ENCODE peak calls at places on chromosomes 7 and 10, in five cellular contexts. One of them, this sample, is unnamed.
A peak's percentile ranks its signal among the peaks of the same experiment; 100 is the strongest.

GRCh38 chr7:50312589-50313162 is 8.2 kb downstream of the IKZF1 start:
- DNase-seq in HL-60: peak; percentile 63
- DNase-seq in BJ: no peak
- DNase-seq in neuronal stem cell: no peak
- DNase-seq in mesenchymal stem cell: no peak
- DNase-seq in this sample: no peak

GRCh38 chr7:47454961-47455871 is 126.7 kb downstream of the TNS3 start:
- DNase-seq in HL-60: no peak
- DNase-seq in BJ: no peak
- DNase-seq in neuronal stem cell: no peak
- DNase-seq in mesenchymal stem cell: no peak
- DNase-seq in this sample: no peak

GRCh38 chr10:97042716-97043562 is 142.8 kb downstream of the SLIT1 start:
- DNase-seq in HL-60: no peak
- DNase-seq in BJ: no peak
- DNase-seq in neuronal stem cell: no peak
- DNase-seq in mesenchymal stem cell: no peak
- DNase-seq in this sample: no peak

GRCh38 chr7:11727864-11728263 is 104.1 kb downstream of the THSD7A start:
- DNase-seq in HL-60: no peak
- DNase-seq in BJ: peak; percentile 9
- DNase-seq in neuronal stem cell: no peak
- DNase-seq in mesenchymal stem cell: no peak
- DNase-seq in this sample: peak; percentile 57

GRCh38 chr7:156318426-156318825 is 322.1 kb upstream of the RNF32 start:
- DNase-seq in HL-60: no peak
- DNase-seq in BJ: no peak
- DNase-seq in neuronal stem cell: no peak
- DNase-seq in mesenchymal stem cell: no peak
- DNase-seq in this sample: no peak

GRCh38 chr7:149822353-149822943 is 15.7 kb upstream of the ZNF862 start:
- DNase-seq in HL-60: no peak
- DNase-seq in BJ: no peak
- DNase-seq in neuronal stem cell: no peak
- DNase-seq in mesenchymal stem cell: no peak
- DNase-seq in this sample: no peak

GRCh38 chr10:43594944-43595589 is 11.2 kb upstream of the ZNF485 start:
- DNase-seq in HL-60: no peak
- DNase-seq in BJ: no peak
- DNase-seq in neuronal stem cell: no peak
- DNase-seq in mesenchymal stem cell: peak; percentile 71
- DNase-seq in this sample: peak; percentile 36

GRCh38 chr7:55067748-55068147 is 48.9 kb downstream of the EGFR start:
- DNase-seq in HL-60: no peak
- DNase-seq in BJ: no peak
- DNase-seq in neuronal stem cell: no peak
- DNase-seq in mesenchymal stem cell: no peak
- DNase-seq in this sample: no peak

GRCh38 chr10:89164080-89164479 is 43.0 kb downstream of the CH25H start:
- DNase-seq in HL-60: peak; percentile 22
- DNase-seq in BJ: no peak
- DNase-seq in neuronal stem cell: no peak
- DNase-seq in mesenchymal stem cell: no peak
- DNase-seq in this sample: no peak

GRCh38 chr7:155425946-155426345 is 32.0 kb upstream of the EN2 start:
- DNase-seq in HL-60: no peak
- DNase-seq in BJ: no peak
- DNase-seq in neuronal stem cell: no peak
- DNase-seq in mesenchymal stem cell: no peak
- DNase-seq in this sample: no peak

GRCh38 chr10:83153714-83154113 is 985.6 kb upstream of the GHITM start:
- DNase-seq in HL-60: no peak
- DNase-seq in BJ: no peak
- DNase-seq in neuronal stem cell: no peak
- DNase-seq in mesenchymal stem cell: no peak
- DNase-seq in this sample: no peak

GRCh38 chr10:112955736-112956421 is 5.8 kb downstream of the TCF7L2 start:
- DNase-seq in HL-60: peak; percentile 48
- DNase-seq in BJ: peak; percentile 70
- DNase-seq in neuronal stem cell: no peak
- DNase-seq in mesenchymal stem cell: peak; percentile 78
- DNase-seq in this sample: peak; percentile 92

GRCh38 chr10:288605-289200 is 153.4 kb downstream of the ZMYND11 start:
- DNase-seq in HL-60: no peak
- DNase-seq in BJ: no peak
- DNase-seq in neuronal stem cell: no peak
- DNase-seq in mesenchymal stem cell: no peak
- DNase-seq in this sample: no peak

GRCh38 chr10:3235996-3236510 is 63.5 kb upstream of the PITRM1 start:
- DNase-seq in HL-60: no peak
- DNase-seq in BJ: no peak
- DNase-seq in neuronal stem cell: no peak
- DNase-seq in mesenchymal stem cell: peak; percentile 74
- DNase-seq in this sample: no peak

GRCh38 chr10:76285012-76285411 is 853.6 kb downstream of the LRMDA start:
- DNase-seq in HL-60: no peak
- DNase-seq in BJ: peak; percentile 62
- DNase-seq in neuronal stem cell: no peak
- DNase-seq in mesenchymal stem cell: peak; percentile 89
- DNase-seq in this sample: peak; percentile 91

GRCh38 chr7:32518534-32519140 is 23.3 kb downstream of the AVL9 start:
- DNase-seq in HL-60: no peak
- DNase-seq in BJ: no peak
- DNase-seq in neuronal stem cell: peak; percentile 51
- DNase-seq in mesenchymal stem cell: peak; percentile 62
- DNase-seq in this sample: no peak

GRCh38 chr10:60629332-60629731 is 148.9 kb upstream of the CDK1 start:
- DNase-seq in HL-60: no peak
- DNase-seq in BJ: no peak
- DNase-seq in neuronal stem cell: no peak
- DNase-seq in mesenchymal stem cell: no peak
- DNase-seq in this sample: no peak

GRCh38 chr10:124328514-124329220 is 90.1 kb downstream of the OAT start:
- DNase-seq in HL-60: no peak
- DNase-seq in BJ: no peak
- DNase-seq in neuronal stem cell: no peak
- DNase-seq in mesenchymal stem cell: no peak
- DNase-seq in this sample: no peak

GRCh38 chr7:149808311-149808710 is 29.9 kb upstream of the ZNF862 start:
- DNase-seq in HL-60: no peak
- DNase-seq in BJ: no peak
- DNase-seq in neuronal stem cell: no peak
- DNase-seq in mesenchymal stem cell: no peak
- DNase-seq in this sample: no peak

GRCh38 chr7:29243777-29244655 is 49.4 kb downstream of the CHN2 start:
- DNase-seq in HL-60: peak; percentile 70
- DNase-seq in BJ: no peak
- DNase-seq in neuronal stem cell: no peak
- DNase-seq in mesenchymal stem cell: no peak
- DNase-seq in this sample: no peak

GRCh38 chr10:130747946-130748345 is 563.6 kb downstream of the TCERG1L start:
- DNase-seq in HL-60: no peak
- DNase-seq in BJ: no peak
- DNase-seq in neuronal stem cell: no peak
- DNase-seq in mesenchymal stem cell: no peak
- DNase-seq in this sample: no peak

GRCh38 chr7:41809487-41810257 is 106.8 kb upstream of the INHBA start:
- DNase-seq in HL-60: no peak
- DNase-seq in BJ: no peak
- DNase-seq in neuronal stem cell: no peak
- DNase-seq in mesenchymal stem cell: peak; percentile 73
- DNase-seq in this sample: peak; percentile 91

GRCh38 chr7:108972009-108972408 is 402.3 kb downstream of the DNAJB9 start:
- DNase-seq in HL-60: no peak
- DNase-seq in BJ: no peak
- DNase-seq in neuronal stem cell: no peak
- DNase-seq in mesenchymal stem cell: no peak
- DNase-seq in this sample: no peak

GRCh38 chr7:126657599-126658358 is 595.0 kb downstream of the GRM8 start:
- DNase-seq in HL-60: no peak
- DNase-seq in BJ: no peak
- DNase-seq in neuronal stem cell: no peak
- DNase-seq in mesenchymal stem cell: no peak
- DNase-seq in this sample: no peak

GRCh38 chr7:126657137-126657536 is 595.6 kb downstream of the GRM8 start:
- DNase-seq in HL-60: no peak
- DNase-seq in BJ: no peak
- DNase-seq in neuronal stem cell: no peak
- DNase-seq in mesenchymal stem cell: no peak
- DNase-seq in this sample: no peak

GRCh38 chr7:126656165-126656564 is 596.6 kb downstream of the GRM8 start:
- DNase-seq in HL-60: no peak
- DNase-seq in BJ: no peak
- DNase-seq in neuronal stem cell: no peak
- DNase-seq in mesenchymal stem cell: no peak
- DNase-seq in this sample: no peak

GRCh38 chr7:126658684-126659083 is 594.1 kb downstream of the GRM8 start:
- DNase-seq in HL-60: no peak
- DNase-seq in BJ: no peak
- DNase-seq in neuronal stem cell: no peak
- DNase-seq in mesenchymal stem cell: no peak
- DNase-seq in this sample: no peak

DNA sequence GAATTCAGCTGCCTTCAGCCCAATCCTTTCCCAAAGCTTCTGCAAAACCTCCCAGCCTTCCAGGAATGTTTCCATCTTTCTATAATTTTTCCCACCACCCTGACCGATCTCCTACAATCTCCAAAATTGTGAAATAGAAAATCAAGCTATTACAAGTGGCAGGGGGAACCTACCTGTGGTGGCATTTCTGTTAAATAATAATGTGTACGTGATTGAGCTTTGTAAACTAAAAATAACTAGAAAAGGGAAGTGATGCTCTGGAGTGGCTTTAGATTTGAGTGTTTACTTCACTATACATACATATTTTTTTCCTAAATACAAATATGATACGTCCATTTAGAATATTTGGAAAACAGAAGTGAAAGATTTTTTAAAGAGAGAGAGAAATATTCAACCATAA is 593.6 kb downstream of the GRM8 start:
- DNase-seq in HL-60: no peak
- DNase-seq in BJ: no peak
- DNase-seq in neuronal stem cell: no peak
- DNase-seq in mesenchymal stem cell: no peak
- DNase-seq in this sample: no peak
- H3K4me3 ChIP-seq in HL-60: no peak overlapping the region
- H3K4me3 ChIP-seq in BJ: no peak overlapping the region
- H3K4me3 ChIP-seq in neuronal stem cell: no peak overlapping the region
- H3K4me3 ChIP-seq in mesenchymal stem cell: no peak overlapping the region
- H3K4me3 ChIP-seq in this sample: no peak overlapping the region

GRCh38 chr7:131029002-131029401 is 295.0 kb upstream of the KLF14 start:
- DNase-seq in HL-60: no peak
- DNase-seq in BJ: no peak
- DNase-seq in neuronal stem cell: no peak
- DNase-seq in mesenchymal stem cell: no peak
- DNase-seq in this sample: no peak

GRCh38 chr7:131028293-131028692 is 294.3 kb upstream of the KLF14 start:
- DNase-seq in HL-60: no peak
- DNase-seq in BJ: no peak
- DNase-seq in neuronal stem cell: no peak
- DNase-seq in mesenchymal stem cell: no peak
- DNase-seq in this sample: no peak

GRCh38 chr7:131034166-131034881 is 293.4 kb upstream of the MKLN1 start:
- DNase-seq in HL-60: no peak
- DNase-seq in BJ: no peak
- DNase-seq in neuronal stem cell: no peak
- DNase-seq in mesenchymal stem cell: no peak
- DNase-seq in this sample: peak; percentile 37

GRCh38 chr7:131035088-131035770 is 292.4 kb upstream of the MKLN1 start:
- DNase-seq in HL-60: no peak
- DNase-seq in BJ: no peak
- DNase-seq in neuronal stem cell: no peak
- DNase-seq in mesenchymal stem cell: no peak
- DNase-seq in this sample: no peak

GRCh38 chr7:131031100-131031868 is 296.4 kb upstream of the MKLN1 start:
- DNase-seq in HL-60: no peak
- DNase-seq in BJ: no peak
- DNase-seq in neuronal stem cell: no peak
- DNase-seq in mesenchymal stem cell: no peak
- DNase-seq in this sample: no peak
- H3K4me3 ChIP-seq in HL-60: no peak overlapping the region
- H3K4me3 ChIP-seq in BJ: no peak overlapping the region
- H3K4me3 ChIP-seq in neuronal stem cell: no peak overlapping the region
- H3K4me3 ChIP-seq in mesenchymal stem cell: no peak overlapping the region
- H3K4me3 ChIP-seq in this sample: no peak overlapping the region

DNA sequence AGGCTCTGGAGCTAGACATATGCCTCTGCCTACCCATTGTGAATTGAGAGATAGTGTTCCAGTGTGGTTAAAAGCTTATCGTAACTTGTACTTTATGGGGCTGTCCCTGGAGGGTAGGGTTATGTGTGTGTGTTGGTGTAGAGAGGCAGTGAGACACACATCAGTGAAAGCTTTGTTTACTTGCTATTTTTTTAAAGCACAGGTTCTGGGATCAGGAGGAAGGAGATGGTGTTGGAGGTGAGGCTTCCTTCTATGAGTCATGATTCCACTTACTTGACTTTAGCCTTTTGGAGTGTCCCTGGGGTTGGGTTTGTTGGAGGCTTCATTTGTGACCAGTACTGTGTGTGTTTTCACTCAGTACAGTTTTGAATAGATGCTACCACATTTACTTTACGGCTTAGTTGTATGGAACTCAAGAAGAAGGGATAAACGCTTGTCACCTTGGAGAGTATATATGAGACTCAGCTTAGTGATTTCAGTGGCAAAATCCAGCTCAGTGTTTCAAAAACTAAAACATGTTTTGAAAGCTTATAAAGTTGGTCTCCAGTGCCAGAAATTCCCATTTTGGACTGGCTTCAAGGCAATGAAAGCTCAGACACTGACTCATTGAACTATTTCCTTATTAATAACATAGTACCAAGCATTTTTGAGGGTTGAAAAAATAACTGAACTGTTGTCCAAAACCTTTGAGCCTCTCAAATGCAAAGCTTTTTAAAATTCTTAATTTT is 106.2 kb downstream of the PLXDC2 start:
- DNase-seq in HL-60: no peak
- DNase-seq in BJ: peak; percentile 50
- DNase-seq in neuronal stem cell: no peak
- DNase-seq in mesenchymal stem cell: peak; percentile 82
- DNase-seq in this sample: peak; percentile 82
- H3K4me3 ChIP-seq in HL-60: no peak overlapping the region
- H3K4me3 ChIP-seq in BJ: no peak overlapping the region
- H3K4me3 ChIP-seq in neuronal stem cell: no peak overlapping the region
- H3K4me3 ChIP-seq in mesenchymal stem cell: no peak overlapping the region
- H3K4me3 ChIP-seq in this sample: no peak overlapping the region

GRCh38 chr10:103698266-103698665 is 157.1 kb downstream of the SH3PXD2A start:
- DNase-seq in HL-60: no peak
- DNase-seq in BJ: no peak
- DNase-seq in neuronal stem cell: no peak
- DNase-seq in mesenchymal stem cell: no peak
- DNase-seq in this sample: no peak

GRCh38 chr10:103695584-103696005 is 159.8 kb downstream of the SH3PXD2A start:
- DNase-seq in HL-60: peak; percentile 10
- DNase-seq in BJ: no peak
- DNase-seq in neuronal stem cell: no peak
- DNase-seq in mesenchymal stem cell: peak; percentile 48
- DNase-seq in this sample: peak; percentile 88

GRCh38 chr10:103696094-103696410 is 159.3 kb downstream of the SH3PXD2A start:
- DNase-seq in HL-60: no peak
- DNase-seq in BJ: no peak
- DNase-seq in neuronal stem cell: no peak
- DNase-seq in mesenchymal stem cell: no peak
- DNase-seq in this sample: no peak

GRCh38 chr10:103697787-103698186 is 157.6 kb downstream of the SH3PXD2A start:
- DNase-seq in HL-60: no peak
- DNase-seq in BJ: no peak
- DNase-seq in neuronal stem cell: no peak
- DNase-seq in mesenchymal stem cell: no peak
- DNase-seq in this sample: no peak

GRCh38 chr10:103696411-103697145 is 158.8 kb downstream of the SH3PXD2A start:
- DNase-seq in HL-60: peak; percentile 63
- DNase-seq in BJ: peak; percentile 77
- DNase-seq in neuronal stem cell: no peak
- DNase-seq in mesenchymal stem cell: peak; percentile 94
- DNase-seq in this sample: peak; percentile 93
- H3K4me3 ChIP-seq in HL-60: no peak overlapping the region
- H3K4me3 ChIP-seq in BJ: no peak overlapping the region
- H3K4me3 ChIP-seq in neuronal stem cell: no peak overlapping the region
- H3K4me3 ChIP-seq in mesenchymal stem cell: no peak overlapping the region
- H3K4me3 ChIP-seq in this sample: no peak overlapping the region

This sample was measured in AG10803.